ENCODE peak calls at places on chromosomes 2 and 18, in seven cellular contexts. M, F, R, P, A, L and B are unnamed samples.

GRCh38 chr2:67012165-67012564 is 385.0 kb upstream of the ETAA1 start:
- DNase-seq in L (no peak), P (no peak), R (no peak), A (no peak), M (no peak), F (no peak), B (no peak)

GRCh38 chr2:80058562-80058961 is 246.0 kb downstream of the LRRTM1 start:
- DNase-seq in A (no peak), P (no peak), L (no peak), F (no peak), M (no peak), R (no peak), B (no peak)

GRCh38 chr18:9711361-9712129 is 3.4 kb downstream of the RAB31 start:
- DNase-seq in F (no peak), R (no peak), L (no peak), P (no peak), M (no peak), A (no peak), B (no peak)

GRCh38 chr2:66699481-66700180 is 264.7 kb downstream of the MEIS1 start:
- DNase-seq in P (no peak), M (no peak), R (no peak), L (no peak), A (no peak), F (no peak), B (no peak)

GRCh38 chr2:220191031-220191430 is 563.6 kb downstream of the SLC4A3 start:
- DNase-seq in P (no peak), M (no peak), A (no peak), R (no peak), F (no peak), L (no peak), B (no peak)

GRCh38 chr18:21444465-21445023 is 156.0 kb downstream of the ESCO1 start:
- DNase-seq in M (no peak), P (peak; percentile 9), F (peak; percentile 48), R (peak; percentile 73), A (no peak), L (peak; percentile 66), B (no peak)

GRCh38 chr2:181348091-181348837 is 108.9 kb upstream of the ITGA4 start:
- DNase-seq in A (no peak), M (no peak), L (no peak), P (no peak), F (no peak), R (no peak), B (no peak)

GRCh38 chr2:344811-345210 is 56.9 kb upstream of the ALKAL2 start:
- DNase-seq in A (no peak), F (no peak), R (no peak), M (no peak), L (no peak), P (no peak), B (no peak)

GRCh38 chr2:117835990-117836760 is 21.7 kb downstream of the DDX18 start:
- DNase-seq in F (peak; percentile 74), A (peak; percentile 92), P (no peak), R (peak; percentile 90), M (peak; percentile 86), L (peak; percentile 76), B (peak; percentile 39)

GRCh38 chr2:29097569-29097968 is 17.6 kb upstream of the CLIP4 start:
- DNase-seq in F (no peak), M (no peak), P (no peak), R (no peak), A (no peak), L (no peak), B (no peak)

GRCh38 chr18:78292602-78293001 is 687.0 kb upstream of the SALL3 start:
- DNase-seq in A (no peak), M (no peak), R (no peak), F (no peak), P (no peak), L (no peak), B (no peak)

GRCh38 chr2:167192833-167193232 is 304.6 kb downstream of the XIRP2 start:
- DNase-seq in P (no peak), F (no peak), R (no peak), M (no peak), A (no peak), L (no peak), B (no peak)

GRCh38 chr2:216246741-216247140 is 125.5 kb downstream of the MARCHF4 start:
- DNase-seq in P (no peak), F (no peak), L (no peak), M (no peak), R (no peak), A (no peak), B (no peak)

GRCh38 chr2:208103616-208104015 is 20.7 kb downstream of the CRYGD start:
- DNase-seq in A (no peak), P (no peak), R (no peak), F (no peak), L (no peak), M (no peak), B (no peak)

GRCh38 chr2:134232868-134233732 is 20.8 kb upstream of the MGAT5 start:
- DNase-seq in P (no peak), R (no peak), M (no peak), L (peak; percentile 51), F (no peak), A (no peak), B (no peak)

GRCh38 chr2:175282300-175282699 is 100.8 kb upstream of the ATP5MC3 start:
- DNase-seq in L (peak; percentile 46), P (no peak), A (no peak), F (peak; percentile 44), M (no peak), R (peak; percentile 26), B (no peak)

GRCh38 chr2:109059474-109060165 is 69.4 kb upstream of the SH3RF3 start:
- DNase-seq in R (no peak), A (no peak), P (peak; percentile 7), L (no peak), M (peak; percentile 66), F (no peak), B (no peak)

GRCh38 chr2:95278637-95279225 is 4.5 kb downstream of the PROM2 start:
- DNase-seq in L (no peak), M (peak; percentile 14), P (no peak), F (no peak), A (peak; percentile 66), R (no peak), B (no peak)

GRCh38 chr18:63267990-63268721 is 51.4 kb downstream of the BCL2 start:
- DNase-seq in M (no peak), L (peak; percentile 12), A (no peak), F (no peak), R (no peak), P (no peak), B (no peak)

GRCh38 chr18:63266888-63267790 is 52.4 kb downstream of the BCL2 start:
- DNase-seq in M (no peak), L (no peak), P (no peak), R (no peak), A (no peak), F (no peak), B (no peak)

GRCh38 chr18:63273170-63273925 is 46.2 kb downstream of the BCL2 start:
- DNase-seq in F (no peak), R (no peak), L (no peak), M (no peak), P (no peak), A (no peak), B (no peak)

GRCh38 chr18:63272638-63273037 is 46.9 kb downstream of the BCL2 start:
- DNase-seq in P (no peak), M (no peak), A (no peak), F (no peak), R (no peak), L (no peak), B (no peak)

GRCh38 chr18:63271881-63272299 is 47.7 kb downstream of the BCL2 start:
- DNase-seq in P (no peak), R (no peak), L (no peak), M (no peak), F (no peak), A (no peak), B (no peak)
- H3K4me3 ChIP-seq in P (no peak overlapping the region), R (no peak overlapping the region), L (no peak overlapping the region), M (no peak overlapping the region), F (no peak overlapping the region), A (no peak overlapping the region), B (no peak overlapping the region)

GRCh38 chr2:113014067-113014466 is 8.8 kb downstream of the IL36A start:
- DNase-seq in R (no peak), A (no peak), L (no peak), M (no peak), P (no peak), F (no peak), B (no peak)

GRCh38 chr2:113018509-113018908 is 13.2 kb downstream of the IL36A start:
- DNase-seq in P (no peak), R (no peak), F (no peak), A (no peak), L (no peak), M (no peak), B (no peak)

GRCh38 chr2:113012436-113013335 is 7.4 kb downstream of the IL36A start:
- DNase-seq in F (no peak), P (peak; percentile 27), M (no peak), R (peak; percentile 23), L (no peak), A (no peak), B (no peak)

GRCh38 chr2:113013336-113013661 is 8.0 kb downstream of the IL36A start:
- DNase-seq in P (no peak), M (no peak), F (no peak), R (no peak), L (no peak), A (no peak), B (no peak)

DNA sequence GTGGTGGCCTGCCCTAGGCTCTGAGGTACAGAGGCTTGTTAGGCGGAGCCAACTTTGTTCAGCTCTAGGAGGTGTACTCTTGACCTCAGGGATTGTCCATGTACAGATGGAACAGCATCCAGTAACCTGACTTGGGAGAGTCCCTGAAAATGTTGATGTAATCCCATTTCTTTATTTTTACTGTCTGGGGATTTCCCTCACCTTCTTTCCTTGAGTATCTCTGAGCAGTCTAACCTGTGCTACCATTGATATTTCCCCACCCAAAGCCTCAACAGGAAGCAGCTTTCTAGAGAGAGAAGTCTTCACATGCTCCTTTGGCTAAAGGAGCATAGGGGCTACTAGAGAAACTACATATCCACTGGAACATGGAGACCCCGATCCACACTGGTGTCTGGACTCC is 10.4 kb downstream of the IL36A start:
- DNase-seq in F (no peak), L (no peak), R (no peak), P (no peak), M (no peak), A (no peak), B (no peak)
- H3K36me3 ChIP-seq in F (no peaks in the 10 kb centered on the region), L (no peaks in the 10 kb centered on the region), R (no peaks in the 10 kb centered on the region), P (peaks cover 2% of the 10 kb centered on the region), M (no peaks in the 10 kb centered on the region), A (no peaks in the 10 kb centered on the region), B (no peaks in the 10 kb centered on the region)

GRCh38 chr18:42412896-42413295 is 457.9 kb downstream of the PIK3C3 start:
- DNase-seq in M (no peak), R (no peak), F (no peak), P (no peak), A (no peak), L (peak; percentile 22), B (no peak)
- H3K9me3 ChIP-seq in M (peaks cover 8% of the 10 kb centered on the region), R (no peaks in the 10 kb centered on the region), F (peaks cover under 1% of the 10 kb centered on the region), P (no peaks in the 10 kb centered on the region), A (no peaks in the 10 kb centered on the region), L (peaks cover 3% of the 10 kb centered on the region), B (no peaks in the 10 kb centered on the region)

GRCh38 chr2:23585218-23585945 is 200.4 kb downstream of the KLHL29 start:
- DNase-seq in A (no peak), L (no peak), P (no peak), M (no peak), F (no peak), R (no peak), B (no peak)
- H3K4me3 ChIP-seq in A (no peak overlapping the region), L (no peak overlapping the region), P (no peak overlapping the region), M (no peak overlapping the region), F (no peak overlapping the region), R (no peak overlapping the region), B (no peak overlapping the region)